ENCODE peak calls at places on chromosomes 1 and 21, in seven cellular contexts. T is stimulated activated CD4-positive, alpha-beta T cell treated with anti-CD3 and anti-CD28 coated beads, Interleukin-15, amount 100 ng/mL, for 1 hour; U is ELR; Q is SK-N-DZ; J is activated CD8-positive, alpha-beta memory T cell treated with anti-CD3 and anti-CD28 coated beads for 1 hour; B is GOT3; G is non-pigmented ciliary epithelial cell. X is an unnamed sample.

GRCh38 chr1:210800301-210800700 is 333.6 kb downstream of the KCNH1 start:
- DNase-seq in Q (no peak), U (no peak), T (no peak), B (no peak), G (no peak), J (no peak), X (no peak)

GRCh38 chr1:31654171-31654776 is 9.6 kb upstream of the PEF1 start:
- DNase-seq in G (no peak), U (no peak), J (no peak), Q (no peak), B (no peak), T (no peak), X (no peak)

GRCh38 chr21:43332461-43332860 is 94.5 kb downstream of the SIK1 start:
- DNase-seq in U (no peak), J (no peak), Q (no peak), B (no peak), G (no peak), T (no peak), X (no peak)

GRCh38 chr1:98403981-98404380 is 257.5 kb upstream of the SNX7 start:
- DNase-seq in T (no peak), J (no peak), G (no peak), B (no peak), Q (no peak), U (no peak), X (no peak)

GRCh38 chr1:40057310-40058030 is 16.9 kb downstream of the CAP1 start:
- DNase-seq in B (no peak), Q (no peak), G (no peak), U (no peak), J (no peak), T (no peak), X (no peak)

GRCh38 chr1:206935491-206936067 is 10.7 kb downstream of the PIGR start:
- DNase-seq in T (no peak), G (no peak), U (peak; percentile 47), Q (peak; percentile 7), B (no peak), J (no peak), X (peak; percentile 72)

GRCh38 chr21:23585419-23585818 is 2021.9 kb downstream of the MRPL39 start:
- DNase-seq in U (no peak), J (no peak), Q (no peak), G (no peak), T (no peak), B (no peak), X (no peak)

GRCh38 chr21:16870116-16870515 is 642.7 kb upstream of the CXADR start:
- DNase-seq in Q (no peak), G (no peak), U (peak; percentile 2), T (no peak), B (no peak), J (no peak), X (no peak)

GRCh38 chr1:207034998-207035397 is 2.4 kb upstream of the C1orf116 start:
- DNase-seq in B (no peak), U (peak; percentile 95), G (no peak), J (no peak), T (no peak), Q (no peak), X (no peak)

GRCh38 chr1:2814511-2815075 is 13.1 kb upstream of the TTC34 start:
- DNase-seq in J (no peak), Q (no peak), B (no peak), T (no peak), U (no peak), G (no peak), X (no peak)

GRCh38 chr1:154741747-154742495 is 128.2 kb downstream of the KCNN3 start:
- DNase-seq in T (no peak), U (no peak), B (no peak), G (no peak), Q (no peak), J (no peak), X (no peak)

GRCh38 chr21:45079351-45079750 is 5.0 kb downstream of the ADARB1 start:
- DNase-seq in T (no peak), Q (no peak), U (no peak), G (no peak), J (no peak), B (no peak), X (no peak)

GRCh38 chr1:53733975-53734649 is 4.9 kb downstream of the GLIS1 start:
- DNase-seq in U (peak; percentile 91), Q (no peak), B (no peak), G (no peak), J (no peak), T (no peak), X (no peak)

GRCh38 chr1:18999287-18999852 is 42.9 kb upstream of the IFFO2 start:
- DNase-seq in B (no peak), G (no peak), T (no peak), U (no peak), Q (no peak), J (no peak), X (no peak)

GRCh38 chr1:200301152-200301551 is 108.7 kb downstream of the ZNF281 start:
- DNase-seq in G (no peak), B (no peak), U (no peak), T (no peak), Q (no peak), J (no peak), X (no peak)

GRCh38 chr1:162756523-162756922 is 34.0 kb upstream of the HSD17B7 start:
- DNase-seq in G (no peak), B (no peak), T (no peak), Q (no peak), U (peak; percentile 90), J (no peak), X (no peak)

GRCh38 chr1:16975838-16976237 is 4.6 kb downstream of the MFAP2 start:
- DNase-seq in T (no peak), B (no peak), J (no peak), G (no peak), Q (no peak), U (no peak), X (no peak)

GRCh38 chr1:80214888-80215540 is 1208.5 kb upstream of the ADGRL4 start:
- DNase-seq in J (no peak), U (no peak), Q (no peak), T (no peak), B (no peak), G (no peak), X (no peak)

GRCh38 chr1:42737986-42738677 is 1.9 kb downstream of the CLDN19 start:
- DNase-seq in J (no peak), Q (no peak), G (no peak), T (no peak), U (no peak), B (no peak), X (no peak)

GRCh38 chr1:181021811-181022434 is 747 bp downstream of the STX6 start:
- DNase-seq in T (peak; percentile 62), J (peak; percentile 42), B (no peak), G (no peak), U (peak; percentile 87), Q (peak; percentile 44), X (peak; percentile 33)

GRCh38 chr1:185453496-185454192 is 136.6 kb upstream of the IVNS1ABP start:
- DNase-seq in J (no peak), Q (no peak), U (peak; percentile 67), G (peak; percentile 63), T (no peak), B (no peak), X (no peak)

GRCh38 chr1:170729608-170730378 is 65.9 kb downstream of the PRRX1 start:
- DNase-seq in U (no peak), T (no peak), Q (no peak), J (no peak), B (no peak), G (no peak), X (no peak)

GRCh38 chr1:16366722-16367257 is at the start of gene SZRD1:
- DNase-seq in U (peak; percentile 98), G (peak; percentile 98), T (peak; percentile 89), B (peak; percentile 95), J (peak; percentile 89), Q (peak; percentile 98), X (peak; percentile 95)

GRCh38 chr1:116678732-116679090 is 11.2 kb upstream of the IGSF3 start:
- DNase-seq in J (no peak), U (no peak), G (no peak), Q (no peak), B (no peak), T (no peak), X (no peak)

GRCh38 chr1:41919764-41920397 is 1.2 kb upstream of the HIVEP3 start:
- DNase-seq in U (peak; percentile 69), T (peak; percentile 53), B (no peak), G (no peak), J (peak; percentile 53), Q (peak; percentile 91), X (peak; percentile 87)

GRCh38 chr1:116356673-116357072 is 16.4 kb upstream of the ATP1A1 start:
- DNase-seq in T (no peak), J (no peak), U (peak; percentile 82), G (no peak), Q (no peak), B (no peak), X (no peak)

X was measured in stimulated activated effector memory CD8-positive, alpha-beta T cell treated with anti-CD3 and anti-CD28 coated beads, Interleukin-12 subunit alpha, Interleukin-12 subunit beta, amount 100 ng/mL, for 72 hours.